ENCODE peak calls at places on chromosome 15, in eight cellular contexts. A, H, K, M, E, T, D and P are unnamed samples.

GRCh38 chr15:59892995-59893394 is 111.1 kb upstream of the FOXB1 start:
- DNase-seq in A (no peak), H (no peak), K (no peak), M (peak), E (peak), T (no peak), D (no peak), P (no peak)

GRCh38 chr15:42707873-42708544 is 28.9 kb downstream of the CDAN1 start:
- DNase-seq in A (no peak), H (peak), K (no peak), M (no peak), E (no peak), T (no peak), D (no peak), P (no peak)

GRCh38 chr15:51844747-51845426 is 15.4 kb downstream of the TMOD3 start:
- DNase-seq in A (no peak), H (no peak), K (no peak), M (no peak), E (no peak), T (no peak), D (no peak), P (no peak)

GRCh38 chr15:100692671-100693070 is 90.3 kb downstream of the ASB7 start:
- DNase-seq in A (no peak), H (no peak), K (no peak), M (no peak), E (no peak), T (no peak), D (no peak), P (peak)

GRCh38 chr15:57019496-57020160 is 101.2 kb downstream of the TCF12 start:
- DNase-seq in A (no peak), H (no peak), K (no peak), M (no peak), E (no peak), T (no peak), D (no peak), P (no peak)

GRCh38 chr15:39786444-39787056 is 3.9 kb upstream of the FSIP1 start:
- DNase-seq in A (no peak), H (no peak), K (no peak), M (peak), E (peak), T (no peak), D (peak), P (no peak)

GRCh38 chr15:50119063-50119700 is at the start of gene ATP8B4:
- DNase-seq in A (no peak), H (peak), K (no peak), M (peak), E (no peak), T (peak), D (no peak), P (no peak)

GRCh38 chr15:39171944-39172368 is 408.9 kb upstream of the THBS1 start:
- DNase-seq in A (no peak), H (peak), K (no peak), M (peak), E (peak), T (no peak), D (peak), P (no peak)

GRCh38 chr15:70726753-70727152 is 36.6 kb downstream of the UACA start:
- DNase-seq in A (no peak), H (no peak), K (no peak), M (no peak), E (no peak), T (no peak), D (no peak), P (no peak)

GRCh38 chr15:63979227-63979793 is 67.0 kb downstream of the DAPK2 start:
- DNase-seq in A (no peak), H (no peak), K (no peak), M (peak), E (no peak), T (peak), D (no peak), P (no peak)

GRCh38 chr15:60798821-60799220 is 319.9 kb upstream of the ICE2 start:
- DNase-seq in A (no peak), H (no peak), K (peak), M (no peak), E (no peak), T (no peak), D (no peak), P (no peak)

GRCh38 chr15:84649706-84650105 is 4.4 kb downstream of the WDR73 start:
- DNase-seq in A (no peak), H (no peak), K (no peak), M (no peak), E (no peak), T (no peak), D (no peak), P (no peak)

GRCh38 chr15:61047783-61048182 is 181.3 kb downstream of the RORA start:
- DNase-seq in A (no peak), H (no peak), K (no peak), M (no peak), E (no peak), T (no peak), D (no peak), P (no peak)

GRCh38 chr15:101156509-101157159 is 95.2 kb downstream of the CHSY1 start:
- DNase-seq in A (no peak), H (no peak), K (no peak), M (no peak), E (no peak), T (no peak), D (no peak), P (no peak)

GRCh38 chr15:92383528-92384326 is 10.0 kb upstream of the ST8SIA2 start:
- DNase-seq in A (no peak), H (peak), K (no peak), M (no peak), E (peak), T (peak), D (peak), P (no peak)

GRCh38 chr15:100121285-100121684 is 220.5 kb downstream of the ADAMTS17 start:
- DNase-seq in A (no peak), H (no peak), K (no peak), M (no peak), E (no peak), T (no peak), D (no peak), P (no peak)

GRCh38 chr15:59549339-59549807 is 62.2 kb upstream of the GCNT3 start:
- DNase-seq in A (no peak), H (no peak), K (no peak), M (no peak), E (no peak), T (no peak), D (no peak), P (no peak)